ENCODE peak calls at places on chromosomes 5 and 9, in ten cellular contexts. One of them, this sample, is unnamed.

GRCh38 chr5:132489051-132489770 is 1.4 kb downstream of the IRF1 start:
- DNase-seq in RPMI8226: peak; percentile 65
- DNase-seq in AG04449: no peak
- DNase-seq in aorta: no peak
- DNase-seq in AG08395: no peak
- DNase-seq in fibroblast of gingiva: no peak
- DNase-seq in RKO: no peak
- DNase-seq in anterior cingulate cortex: no peak
- DNase-seq in CD8-positive, alpha-beta T cell: peak; percentile 54
- DNase-seq in Calu3: no peak
- DNase-seq in this sample: no peak

GRCh38 chr5:172798422-172799215 is 27.6 kb upstream of the DUSP1 start:
- DNase-seq in RKO: peak; percentile 51
- DNase-seq in anterior cingulate cortex: no peak
- DNase-seq in AG08395: peak; percentile 83
- DNase-seq in AG04449: peak; percentile 83
- DNase-seq in RPMI8226: no peak
- DNase-seq in Calu3: no peak
- DNase-seq in aorta: peak; percentile 81
- DNase-seq in fibroblast of gingiva: peak; percentile 95
- DNase-seq in CD8-positive, alpha-beta T cell: no peak
- DNase-seq in this sample: no peak

GRCh38 chr5:90802695-90803317 is 244.2 kb downstream of the ADGRV1 start:
- DNase-seq in Calu3: peak; percentile 58
- DNase-seq in RPMI8226: peak; percentile 47
- DNase-seq in AG04449: no peak
- DNase-seq in RKO: peak; percentile 66
- DNase-seq in aorta: no peak
- DNase-seq in CD8-positive, alpha-beta T cell: no peak
- DNase-seq in anterior cingulate cortex: no peak
- DNase-seq in AG08395: peak; percentile 26
- DNase-seq in fibroblast of gingiva: peak; percentile 2
- DNase-seq in this sample: peak; percentile 53

GRCh38 chr9:135580664-135581380 is 19.3 kb downstream of the PAEP start:
- DNase-seq in fibroblast of gingiva: no peak
- DNase-seq in AG08395: no peak
- DNase-seq in anterior cingulate cortex: no peak
- DNase-seq in RKO: no peak
- DNase-seq in CD8-positive, alpha-beta T cell: no peak
- DNase-seq in RPMI8226: peak; percentile 21
- DNase-seq in AG04449: no peak
- DNase-seq in aorta: no peak
- DNase-seq in Calu3: no peak
- DNase-seq in this sample: no peak

GRCh38 chr5:137122558-137122957 is 376.6 kb downstream of the SPOCK1 start:
- DNase-seq in AG04449: no peak
- DNase-seq in anterior cingulate cortex: no peak
- DNase-seq in AG08395: no peak
- DNase-seq in RPMI8226: no peak
- DNase-seq in RKO: no peak
- DNase-seq in aorta: no peak
- DNase-seq in CD8-positive, alpha-beta T cell: no peak
- DNase-seq in fibroblast of gingiva: no peak
- DNase-seq in Calu3: no peak
- DNase-seq in this sample: no peak

GRCh38 chr9:80605129-80605528 is 1033.4 kb downstream of the TLE4 start:
- DNase-seq in RPMI8226: no peak
- DNase-seq in RKO: peak; percentile 34
- DNase-seq in fibroblast of gingiva: peak; percentile 66
- DNase-seq in aorta: no peak
- DNase-seq in AG08395: peak; percentile 42
- DNase-seq in anterior cingulate cortex: no peak
- DNase-seq in AG04449: no peak
- DNase-seq in Calu3: no peak
- DNase-seq in CD8-positive, alpha-beta T cell: no peak
- DNase-seq in this sample: no peak

GRCh38 chr5:96079075-96079474 is 117.4 kb upstream of the ELL2 start:
- DNase-seq in RPMI8226: no peak
- DNase-seq in Calu3: no peak
- DNase-seq in AG04449: peak; percentile 73
- DNase-seq in CD8-positive, alpha-beta T cell: no peak
- DNase-seq in anterior cingulate cortex: no peak
- DNase-seq in RKO: peak; percentile 96
- DNase-seq in fibroblast of gingiva: peak; percentile 76
- DNase-seq in aorta: no peak
- DNase-seq in AG08395: peak; percentile 83
- DNase-seq in this sample: no peak

GRCh38 chr5:167950126-167950721 is 341.2 kb upstream of the WWC1 start:
- DNase-seq in aorta: no peak
- DNase-seq in AG04449: peak; percentile 79
- DNase-seq in RPMI8226: no peak
- DNase-seq in RKO: no peak
- DNase-seq in Calu3: no peak
- DNase-seq in anterior cingulate cortex: no peak
- DNase-seq in AG08395: peak; percentile 69
- DNase-seq in CD8-positive, alpha-beta T cell: no peak
- DNase-seq in fibroblast of gingiva: no peak
- DNase-seq in this sample: no peak

GRCh38 chr9:136533775-136534157 is 12.1 kb downstream of the NOTCH1 start:
- DNase-seq in AG04449: no peak
- DNase-seq in aorta: peak; percentile 77
- DNase-seq in fibroblast of gingiva: no peak
- DNase-seq in AG08395: no peak
- DNase-seq in Calu3: no peak
- DNase-seq in anterior cingulate cortex: no peak
- DNase-seq in RPMI8226: no peak
- DNase-seq in RKO: no peak
- DNase-seq in CD8-positive, alpha-beta T cell: peak; percentile 79
- DNase-seq in this sample: peak; percentile 71

GRCh38 chr9:37229882-37230482 is 109.6 kb downstream of the ZCCHC7 start:
- DNase-seq in Calu3: no peak
- DNase-seq in fibroblast of gingiva: no peak
- DNase-seq in RKO: peak; percentile 18
- DNase-seq in AG04449: no peak
- DNase-seq in anterior cingulate cortex: no peak
- DNase-seq in RPMI8226: no peak
- DNase-seq in AG08395: no peak
- DNase-seq in aorta: no peak
- DNase-seq in CD8-positive, alpha-beta T cell: no peak
- DNase-seq in this sample: no peak

GRCh38 chr9:127937046-127937382 is 640 bp downstream of the DPM2 start:
- DNase-seq in anterior cingulate cortex: no peak
- DNase-seq in RKO: peak; percentile 70
- DNase-seq in CD8-positive, alpha-beta T cell: no peak
- DNase-seq in AG04449: no peak
- DNase-seq in fibroblast of gingiva: no peak
- DNase-seq in Calu3: no peak
- DNase-seq in aorta: no peak
- DNase-seq in RPMI8226: no peak
- DNase-seq in AG08395: no peak
- DNase-seq in this sample: no peak

GRCh38 chr5:87121315-87122170 is 146.1 kb upstream of the RASA1 start:
- DNase-seq in Calu3: peak; percentile 60
- DNase-seq in fibroblast of gingiva: peak; percentile 75
- DNase-seq in AG08395: peak; percentile 62
- DNase-seq in AG04449: peak; percentile 53
- DNase-seq in CD8-positive, alpha-beta T cell: peak; percentile 58
- DNase-seq in anterior cingulate cortex: no peak
- DNase-seq in RPMI8226: peak; percentile 86
- DNase-seq in aorta: no peak
- DNase-seq in RKO: peak; percentile 94
- DNase-seq in this sample: peak; percentile 38

GRCh38 chr9:115157245-115157674 is 39.3 kb upstream of the TNC start:
- DNase-seq in CD8-positive, alpha-beta T cell: no peak
- DNase-seq in AG08395: peak; percentile 76
- DNase-seq in RKO: peak; percentile 84
- DNase-seq in anterior cingulate cortex: no peak
- DNase-seq in aorta: peak; percentile 54
- DNase-seq in AG04449: no peak
- DNase-seq in fibroblast of gingiva: peak; percentile 72
- DNase-seq in RPMI8226: no peak
- DNase-seq in Calu3: peak; percentile 5
- DNase-seq in this sample: peak; percentile 41

GRCh38 chr9:80175286-80175906 is 603.6 kb downstream of the TLE4 start:
- DNase-seq in AG08395: peak; percentile 18
- DNase-seq in AG04449: no peak
- DNase-seq in RPMI8226: peak; percentile 34
- DNase-seq in RKO: peak; percentile 59
- DNase-seq in anterior cingulate cortex: no peak
- DNase-seq in CD8-positive, alpha-beta T cell: no peak
- DNase-seq in fibroblast of gingiva: peak; percentile 46
- DNase-seq in Calu3: peak; percentile 14
- DNase-seq in aorta: no peak
- DNase-seq in this sample: no peak

GRCh38 chr5:96896285-96896711 is 20.0 kb downstream of the ERAP2 start:
- DNase-seq in RPMI8226: peak; percentile 38
- DNase-seq in RKO: no peak
- DNase-seq in AG04449: no peak
- DNase-seq in CD8-positive, alpha-beta T cell: no peak
- DNase-seq in Calu3: no peak
- DNase-seq in aorta: no peak
- DNase-seq in anterior cingulate cortex: no peak
- DNase-seq in fibroblast of gingiva: no peak
- DNase-seq in AG08395: no peak
- DNase-seq in this sample: no peak

GRCh38 chr5:159797566-159797965 is 118.7 kb upstream of the ADRA1B start:
- DNase-seq in RKO: no peak
- DNase-seq in AG04449: no peak
- DNase-seq in RPMI8226: no peak
- DNase-seq in anterior cingulate cortex: no peak
- DNase-seq in CD8-positive, alpha-beta T cell: no peak
- DNase-seq in Calu3: no peak
- DNase-seq in aorta: no peak
- DNase-seq in AG08395: no peak
- DNase-seq in fibroblast of gingiva: no peak
- DNase-seq in this sample: no peak

GRCh38 chr9:83138422-83139135 is 75.6 kb upstream of the RASEF start:
- DNase-seq in AG04449: no peak
- DNase-seq in fibroblast of gingiva: no peak
- DNase-seq in CD8-positive, alpha-beta T cell: no peak
- DNase-seq in AG08395: no peak
- DNase-seq in RKO: no peak
- DNase-seq in aorta: no peak
- DNase-seq in anterior cingulate cortex: no peak
- DNase-seq in Calu3: no peak
- DNase-seq in RPMI8226: peak; percentile 30
- DNase-seq in this sample: no peak

GRCh38 chr9:129383415-129384088 is 205.5 kb upstream of the IER5L start:
- DNase-seq in Calu3: peak; percentile 63
- DNase-seq in AG08395: peak; percentile 77
- DNase-seq in CD8-positive, alpha-beta T cell: peak; percentile 86
- DNase-seq in RPMI8226: peak; percentile 87
- DNase-seq in aorta: peak; percentile 93
- DNase-seq in AG04449: no peak
- DNase-seq in RKO: no peak
- DNase-seq in anterior cingulate cortex: no peak
- DNase-seq in fibroblast of gingiva: peak; percentile 67
- DNase-seq in this sample: peak; percentile 50

GRCh38 chr9:4704129-4704528 is 24.8 kb downstream of the CDC37L1 start:
- DNase-seq in fibroblast of gingiva: no peak
- DNase-seq in anterior cingulate cortex: no peak
- DNase-seq in RKO: peak; percentile 22
- DNase-seq in AG08395: no peak
- DNase-seq in RPMI8226: no peak
- DNase-seq in aorta: no peak
- DNase-seq in CD8-positive, alpha-beta T cell: no peak
- DNase-seq in AG04449: no peak
- DNase-seq in Calu3: no peak
- DNase-seq in this sample: no peak

GRCh38 chr5:157108961-157109360 is at the start of gene HAVCR2:
- DNase-seq in RKO: no peak
- DNase-seq in Calu3: no peak
- DNase-seq in fibroblast of gingiva: no peak
- DNase-seq in AG08395: no peak
- DNase-seq in anterior cingulate cortex: no peak
- DNase-seq in aorta: peak; percentile 80
- DNase-seq in CD8-positive, alpha-beta T cell: peak; percentile 72
- DNase-seq in AG04449: no peak
- DNase-seq in RPMI8226: peak; percentile 83
- DNase-seq in this sample: no peak

GRCh38 chr5:178284095-178284675 is 51.6 kb upstream of the PHYKPL start:
- DNase-seq in CD8-positive, alpha-beta T cell: no peak
- DNase-seq in AG04449: no peak
- DNase-seq in fibroblast of gingiva: no peak
- DNase-seq in RPMI8226: peak; percentile 46
- DNase-seq in Calu3: no peak
- DNase-seq in AG08395: no peak
- DNase-seq in aorta: no peak
- DNase-seq in anterior cingulate cortex: no peak
- DNase-seq in RKO: peak; percentile 12
- DNase-seq in this sample: no peak

GRCh38 chr9:112006361-112007020 is 109.9 kb downstream of the UGCG start:
- DNase-seq in RPMI8226: no peak
- DNase-seq in Calu3: no peak
- DNase-seq in fibroblast of gingiva: no peak
- DNase-seq in CD8-positive, alpha-beta T cell: no peak
- DNase-seq in aorta: no peak
- DNase-seq in anterior cingulate cortex: no peak
- DNase-seq in RKO: no peak
- DNase-seq in AG04449: no peak
- DNase-seq in AG08395: no peak
- DNase-seq in this sample: no peak

GRCh38 chr5:58458851-58459275 is 1.0 kb downstream of the PLK2 start:
- DNase-seq in fibroblast of gingiva: no peak
- DNase-seq in RKO: no peak
- DNase-seq in AG08395: no peak
- DNase-seq in aorta: no peak
- DNase-seq in CD8-positive, alpha-beta T cell: no peak
- DNase-seq in RPMI8226: no peak
- DNase-seq in anterior cingulate cortex: no peak
- DNase-seq in Calu3: no peak
- DNase-seq in AG04449: no peak
- DNase-seq in this sample: no peak

GRCh38 chr5:54610197-54610898 is 92.8 kb downstream of the SNX18 start:
- DNase-seq in fibroblast of gingiva: peak; percentile 37
- DNase-seq in CD8-positive, alpha-beta T cell: peak; percentile 62
- DNase-seq in Calu3: no peak
- DNase-seq in RKO: no peak
- DNase-seq in aorta: no peak
- DNase-seq in AG08395: peak; percentile 69
- DNase-seq in anterior cingulate cortex: no peak
- DNase-seq in RPMI8226: peak; percentile 70
- DNase-seq in AG04449: no peak
- DNase-seq in this sample: no peak

GRCh38 chr5:175921066-175921730 is 46.9 kb downstream of the THOC3 start:
- DNase-seq in aorta: no peak
- DNase-seq in AG04449: no peak
- DNase-seq in RPMI8226: no peak
- DNase-seq in fibroblast of gingiva: no peak
- DNase-seq in RKO: no peak
- DNase-seq in AG08395: no peak
- DNase-seq in anterior cingulate cortex: no peak
- DNase-seq in Calu3: no peak
- DNase-seq in CD8-positive, alpha-beta T cell: no peak
- DNase-seq in this sample: no peak

GRCh38 chr9:82082563-82082962 is 94.0 kb downstream of the SPATA31D1 start:
- DNase-seq in anterior cingulate cortex: no peak
- DNase-seq in aorta: no peak
- DNase-seq in fibroblast of gingiva: no peak
- DNase-seq in RPMI8226: no peak
- DNase-seq in RKO: no peak
- DNase-seq in AG04449: no peak
- DNase-seq in CD8-positive, alpha-beta T cell: no peak
- DNase-seq in AG08395: no peak
- DNase-seq in Calu3: no peak
- DNase-seq in this sample: no peak

GRCh38 chr5:158802941-158803341 is 296.8 kb downstream of the EBF1 start:
- DNase-seq in aorta: no peak
- DNase-seq in AG08395: peak; percentile 32
- DNase-seq in fibroblast of gingiva: peak; percentile 71
- DNase-seq in Calu3: no peak
- DNase-seq in RKO: no peak
- DNase-seq in CD8-positive, alpha-beta T cell: no peak
- DNase-seq in RPMI8226: no peak
- DNase-seq in anterior cingulate cortex: no peak
- DNase-seq in AG04449: peak; percentile 37
- DNase-seq in this sample: no peak

GRCh38 chr5:11390369-11390768 is 513.9 kb downstream of the CTNND2 start:
- DNase-seq in aorta: no peak
- DNase-seq in AG04449: no peak
- DNase-seq in RPMI8226: no peak
- DNase-seq in CD8-positive, alpha-beta T cell: no peak
- DNase-seq in fibroblast of gingiva: no peak
- DNase-seq in Calu3: no peak
- DNase-seq in anterior cingulate cortex: no peak
- DNase-seq in AG08395: no peak
- DNase-seq in RKO: peak; percentile 79
- DNase-seq in this sample: no peak